ENCODE peak calls at places on chromosomes 5 and 9, in seven cellular contexts. V, W, P, L, R, X and A are unnamed samples.

GRCh38 chr9:114271556-114272510 is 51.1 kb upstream of the ORM1 start:
- DNase-seq in V (no peak), W (peak; percentile 64), P (peak; percentile 41), L (no peak), R (no peak), X (peak; percentile 73), A (peak; percentile 23)

GRCh38 chr5:10552183-10553143 is 11.4 kb upstream of the ANKRD33B start:
- DNase-seq in V (no peak), W (no peak), P (no peak), L (peak; percentile 64), R (no peak), X (no peak), A (no peak)

GRCh38 chr5:170745481-170746061 is 38.0 kb upstream of the GABRP start:
- DNase-seq in V (peak; percentile 64), W (no peak), P (peak; percentile 42), L (peak; percentile 63), R (no peak), X (no peak), A (no peak)

GRCh38 chr9:128720841-128721486 is 3.0 kb downstream of the ZDHHC12 start:
- DNase-seq in V (no peak), W (no peak), P (no peak), L (no peak), R (no peak), X (no peak), A (no peak)

GRCh38 chr5:157602505-157602904 is 26.9 kb upstream of the ADAM19 start:
- DNase-seq in V (peak; percentile 79), W (no peak), P (no peak), L (no peak), R (no peak), X (no peak), A (no peak)

GRCh38 chr9:132647806-132648205 is 22.0 kb downstream of the DDX31 start:
- DNase-seq in V (no peak), W (no peak), P (no peak), L (no peak), R (no peak), X (no peak), A (no peak)

GRCh38 chr9:110065527-110065926 is 142.4 kb downstream of the C9orf152 start:
- DNase-seq in V (peak; percentile 27), W (no peak), P (peak; percentile 85), L (no peak), R (no peak), X (no peak), A (no peak)

GRCh38 chr5:181281077-181281983 is 20.4 kb upstream of the TRIM52 start:
- DNase-seq in V (no peak), W (no peak), P (no peak), L (no peak), R (no peak), X (no peak), A (no peak)

GRCh38 chr5:124932791-124933600 is 186.6 kb upstream of the ZNF608 start:
- DNase-seq in V (peak; percentile 38), W (no peak), P (peak; percentile 68), L (no peak), R (no peak), X (peak; percentile 65), A (peak; percentile 62)

GRCh38 chr5:1564182-1564748 is 40.5 kb upstream of the LPCAT1 start:
- DNase-seq in V (peak; percentile 23), W (no peak), P (no peak), L (no peak), R (no peak), X (no peak), A (peak; percentile 41)

GRCh38 chr9:81591791-81592190 is 97.6 kb downstream of the TLE1 start:
- DNase-seq in V (no peak), W (no peak), P (no peak), L (no peak), R (no peak), X (no peak), A (peak; percentile 68)

GRCh38 chr5:132467292-132467984 is 23.1 kb downstream of the IRF1 start:
- DNase-seq in V (no peak), W (no peak), P (no peak), L (no peak), R (peak; percentile 20), X (no peak), A (peak; percentile 39)

GRCh38 chr9:121707477-121708424 is 56.3 kb downstream of the DAB2IP start:
- DNase-seq in V (peak; percentile 73), W (no peak), P (no peak), L (no peak), R (no peak), X (no peak), A (no peak)

GRCh38 chr9:85212887-85213286 is 528.9 kb downstream of the AGTPBP1 start:
- DNase-seq in V (peak; percentile 96), W (no peak), P (no peak), L (no peak), R (no peak), X (no peak), A (peak; percentile 17)

GRCh38 chr9:70554881-70555280 is 140.4 kb upstream of the KLF9 start:
- DNase-seq in V (no peak), W (no peak), P (no peak), L (no peak), R (no peak), X (no peak), A (no peak)

GRCh38 chr9:86434039-86434726 is 80.0 kb upstream of the TUT7 start:
- DNase-seq in V (peak; percentile 35), W (peak; percentile 55), P (peak; percentile 89), L (no peak), R (no peak), X (no peak), A (no peak)

GRCh38 chr9:89549031-89549644 is 51.2 kb upstream of the SEMA4D start:
- DNase-seq in V (peak; percentile 39), W (peak; percentile 73), P (peak; percentile 75), L (peak; percentile 79), R (peak; percentile 81), X (peak; percentile 78), A (peak; percentile 89)

DNA sequence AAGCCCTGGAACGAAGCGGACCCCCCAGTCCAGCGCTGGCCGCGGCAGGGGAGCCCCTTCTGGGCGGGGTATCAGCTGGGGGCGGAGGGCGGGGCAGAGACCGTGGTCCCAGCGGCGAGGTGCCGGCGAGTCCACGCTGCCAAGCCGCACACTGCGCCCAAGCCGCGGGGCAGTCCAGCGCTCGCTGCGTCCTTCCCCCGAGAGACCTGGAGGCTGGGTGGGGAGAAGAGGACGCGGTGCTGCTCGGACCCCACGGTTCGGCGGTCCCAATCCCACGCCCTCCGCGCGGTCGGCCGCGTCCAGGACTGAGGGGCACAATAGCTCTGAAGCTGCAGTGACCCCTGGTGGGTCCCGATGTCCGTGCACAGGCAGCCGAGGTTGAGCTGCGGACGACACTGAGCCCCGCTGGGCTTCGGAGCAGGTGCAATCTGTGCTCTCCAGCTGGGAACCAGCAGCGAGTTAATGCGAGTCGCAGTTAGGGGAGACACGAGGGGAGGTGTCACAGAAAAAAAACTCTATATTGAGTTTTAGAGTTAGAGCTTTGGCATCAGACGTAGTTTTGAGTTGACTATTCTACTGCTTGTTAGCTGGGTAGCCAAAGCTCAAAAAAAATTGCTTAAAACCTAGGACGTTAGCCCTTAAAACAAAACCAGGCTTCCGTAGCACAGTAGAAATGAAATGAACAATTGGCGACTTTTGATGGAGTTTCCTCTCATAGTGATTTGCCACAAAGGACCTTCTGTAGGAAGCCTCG is 1.2 kb upstream of the EPB41L4A start:
- DNase-seq in V (peak; percentile 60), W (peak; percentile 78), P (peak; percentile 62), L (peak; percentile 88), R (no peak), X (peak; percentile 82), A (peak; percentile 87)
- H3K27me3 ChIP-seq in V (peaks cover 18% of the 10 kb centered on the region), W (no peaks in the 10 kb centered on the region), P (no peaks in the 10 kb centered on the region), L (no peaks in the 10 kb centered on the region), R (peaks cover 4% of the 10 kb centered on the region), X (no peaks in the 10 kb centered on the region), A (peaks cover 9% of the 10 kb centered on the region)

GRCh38 chr5:43497311-43498104 is 13.8 kb upstream of the TMEM267 start:
- DNase-seq in V (no peak), W (no peak), P (no peak), L (no peak), R (no peak), X (no peak), A (peak; percentile 13)
- H3K27me3 ChIP-seq in V (no peaks in the 10 kb centered on the region), W (no peaks in the 10 kb centered on the region), P (no peaks in the 10 kb centered on the region), L (no peaks in the 10 kb centered on the region), R (no peaks in the 10 kb centered on the region), X (no peaks in the 10 kb centered on the region), A (no peaks in the 10 kb centered on the region)

DNA sequence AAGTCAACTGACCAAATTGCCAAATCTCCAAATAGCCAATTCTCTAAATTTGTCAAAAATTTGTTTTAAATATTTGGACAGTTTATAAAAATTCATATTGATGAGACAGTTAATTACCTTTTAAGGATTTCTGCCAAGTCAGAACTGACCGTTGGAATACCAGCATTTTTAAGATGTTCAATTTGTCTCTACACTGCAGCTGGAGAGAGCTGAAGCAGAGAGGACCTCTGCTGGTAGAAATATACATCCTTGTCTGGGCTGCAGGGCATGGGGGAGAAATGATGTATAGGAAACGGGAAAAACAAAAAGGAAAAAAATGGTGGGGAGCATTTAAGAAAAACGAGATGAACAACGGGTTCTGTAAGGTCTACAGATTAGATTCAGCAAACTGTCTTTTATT is 16.8 kb downstream of the NR6A1 start:
- DNase-seq in V (no peak), W (no peak), P (peak; percentile 72), L (no peak), R (no peak), X (no peak), A (no peak)
- H3K27me3 ChIP-seq in V (no peaks in the 10 kb centered on the region), W (no peaks in the 10 kb centered on the region), P (peaks cover 8% of the 10 kb centered on the region), L (no peaks in the 10 kb centered on the region), R (peaks cover 4% of the 10 kb centered on the region), X (no peaks in the 10 kb centered on the region), A (peaks cover 19% of the 10 kb centered on the region)

GRCh38 chr9:97938081-97938644 is at the start of gene HEMGN:
- DNase-seq in V (no peak), W (no peak), P (no peak), L (no peak), R (peak; percentile 59), X (no peak), A (peak; percentile 17)

GRCh38 chr9:97935291-97935690 is 2.7 kb downstream of the HEMGN start:
- DNase-seq in V (no peak), W (no peak), P (no peak), L (no peak), R (no peak), X (no peak), A (no peak)

GRCh38 chr9:97930972-97931371 is 7.0 kb downstream of the HEMGN start:
- DNase-seq in V (no peak), W (no peak), P (no peak), L (no peak), R (no peak), X (no peak), A (no peak)

GRCh38 chr9:97933573-97933972 is 4.4 kb downstream of the HEMGN start:
- DNase-seq in V (no peak), W (no peak), P (no peak), L (no peak), R (no peak), X (no peak), A (no peak)

DNA sequence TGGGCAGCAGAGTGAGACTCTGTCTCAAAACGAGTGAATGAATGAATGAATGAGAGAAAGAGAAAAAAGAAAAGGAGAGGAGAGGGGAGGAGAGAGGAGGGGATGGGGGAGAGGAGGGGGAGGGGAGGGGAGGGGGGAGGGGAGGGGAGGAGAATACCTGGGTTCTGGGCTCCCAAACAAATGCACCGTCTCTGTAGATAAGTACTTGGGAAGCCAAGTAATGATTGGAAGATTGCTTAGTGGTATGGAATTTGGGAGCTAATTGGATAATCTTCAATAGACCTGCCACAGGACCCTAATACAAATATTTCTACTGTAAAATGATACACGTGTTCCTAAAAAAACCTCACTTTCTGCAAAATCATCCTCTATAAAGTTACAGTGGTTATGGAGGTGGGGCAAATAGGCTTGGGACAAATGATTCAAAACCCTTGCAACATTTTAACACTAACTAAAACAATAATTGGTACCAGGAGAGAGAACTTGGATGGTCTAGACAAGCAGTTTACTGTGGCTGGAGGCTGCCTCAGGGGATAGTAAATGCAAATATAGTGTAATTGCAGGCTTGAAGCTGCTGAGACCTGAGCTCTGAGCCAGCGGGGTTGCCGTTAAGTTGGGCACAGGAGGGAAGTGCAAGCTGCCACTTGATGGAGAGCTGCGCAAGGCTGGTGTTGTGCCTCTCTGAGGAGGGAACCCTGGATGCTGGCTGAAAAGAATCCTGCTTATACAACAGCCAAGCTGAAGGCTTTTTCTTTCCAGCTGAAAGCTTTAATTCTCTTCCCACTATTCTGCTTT is 3.5 kb downstream of the HEMGN start:
- DNase-seq in V (no peak), W (no peak), P (no peak), L (no peak), R (no peak), X (no peak), A (no peak)
- H3K27me3 ChIP-seq in V (peaks cover 9% of the 10 kb centered on the region), W (no peaks in the 10 kb centered on the region), P (peaks cover 34% of the 10 kb centered on the region), L (no peaks in the 10 kb centered on the region), R (no peaks in the 10 kb centered on the region), X (no peaks in the 10 kb centered on the region), A (peaks cover 61% of the 10 kb centered on the region)